ENCODE peak calls at places on chromosomes 16 and 17, in nine cellular contexts. V is HEK293T; S is spleen; U is HepG2; Q is activated naive CD4-positive, alpha-beta T cell treated with Interleukin-2 at 50 U/mL for 16 hours; Y is activated CD4-positive, alpha-beta T cell treated with anti-CD3 and anti-CD28 coated beads, Interleukin-2, amount 50 U/mL, for 4 hours; T is CD4-positive, alpha-beta T cell; W is ACHN; Z is C1 segment of cervical spinal cord. J is an unnamed sample.

GRCh38 chr17:38766341-38766740 is 13.8 kb downstream of the PSMB3 start:
- DNase-seq in T (no peak), S (no peak), U (no peak), W (no peak), V (no peak), Q (no peak), Y (no peak), Z (no peak), J (no peak)

GRCh38 chr17:67376509-67376891 is 581 bp upstream of the PITPNC1 start:
- DNase-seq in S (peak; percentile 80), T (no peak), Q (no peak), U (no peak), W (no peak), Y (no peak), V (no peak), Z (no peak), J (no peak)

GRCh38 chr17:35314415-35315216 is 58.8 kb downstream of the SLFN11 start:
- DNase-seq in V (no peak), U (no peak), W (no peak), Q (no peak), S (no peak), Y (no peak), T (peak; percentile 8), Z (no peak), J (no peak)

GRCh38 chr17:77478899-77479298 is 338.1 kb downstream of the SEC14L1 start:
- DNase-seq in W (no peak), Y (no peak), Q (no peak), S (no peak), U (no peak), T (no peak), V (no peak), Z (no peak), J (no peak)

GRCh38 chr16:53541326-53541725 is 38.3 kb upstream of the AKTIP start:
- DNase-seq in U (no peak), V (no peak), Z (no peak), Y (no peak), W (no peak), S (no peak), Q (no peak), T (no peak), J (no peak)

GRCh38 chr17:204427-205175 is 23.2 kb upstream of the DOC2B start:
- DNase-seq in W (no peak), Z (no peak), S (peak; percentile 51), Q (no peak), Y (no peak), V (no peak), T (no peak), U (no peak), J (no peak)

GRCh38 chr16:12519986-12520385 is 283.7 kb downstream of the CPPED1 start:
- DNase-seq in W (no peak), V (no peak), S (no peak), U (no peak), Y (no peak), Z (no peak), T (no peak), Q (no peak), J (no peak)

GRCh38 chr16:366476-366875 is 3.9 kb downstream of the MRPL28 start:
- DNase-seq in T (no peak), Q (no peak), W (no peak), V (no peak), Y (no peak), Z (no peak), S (no peak), U (no peak), J (no peak)

GRCh38 chr16:8854298-8854948 is 14.4 kb downstream of the CARHSP1 start:
- DNase-seq in U (no peak), Z (no peak), Y (no peak), T (no peak), S (peak; percentile 35), Q (no peak), W (no peak), V (no peak), J (no peak)

GRCh38 chr17:21061158-21061835 is 18.5 kb upstream of the USP22 start:
- DNase-seq in Y (no peak), V (no peak), U (no peak), Q (no peak), T (no peak), S (no peak), Z (no peak), W (no peak), J (no peak)

GRCh38 chr16:11089504-11090124 is 145.2 kb downstream of the CLEC16A start:
- DNase-seq in T (no peak), W (peak; percentile 71), U (no peak), Z (no peak), Y (no peak), S (no peak), Q (no peak), V (no peak), J (no peak)

GRCh38 chr16:77336637-77337036 is 98.2 kb downstream of the ADAMTS18 start:
- DNase-seq in Q (no peak), U (no peak), S (no peak), Y (no peak), Z (no peak), W (no peak), T (no peak), V (no peak), J (no peak)

GRCh38 chr17:41965694-41966375 is 760 bp upstream of the CNP start:
- DNase-seq in V (peak; percentile 46), S (peak; percentile 86), W (peak; percentile 61), U (peak; percentile 88), Y (peak; percentile 53), Z (no peak), T (peak; percentile 58), Q (peak; percentile 72), J (peak; percentile 97)

GRCh38 chr16:11350531-11351335 is 5.5 kb downstream of the RMI2 start:
- DNase-seq in Y (no peak), Q (no peak), U (no peak), T (no peak), V (no peak), W (no peak), Z (no peak), S (no peak), J (no peak)

GRCh38 chr17:12522743-12523181 is 142.9 kb upstream of the MYOCD start:
- DNase-seq in Y (no peak), Q (no peak), W (no peak), S (no peak), T (no peak), U (peak; percentile 29), Z (no peak), V (peak; percentile 35), J (peak; percentile 100)

GRCh38 chr16:15618392-15618791 is 24.6 kb downstream of the MARF1 start:
- DNase-seq in V (no peak), Q (no peak), T (no peak), Y (no peak), S (no peak), W (peak; percentile 32), U (no peak), Z (no peak), J (no peak)

GRCh38 chr16:49342336-49343265 is 31.0 kb upstream of the C16orf78 start:
- DNase-seq in V (no peak), T (no peak), U (no peak), S (no peak), Y (no peak), Q (no peak), Z (no peak), W (no peak), J (peak; percentile 46)

GRCh38 chr17:65104973-65105372 is 32.2 kb upstream of the RGS9 start:
- DNase-seq in U (no peak), T (no peak), W (no peak), Z (no peak), Y (no peak), S (no peak), Q (no peak), V (no peak), J (no peak)

GRCh38 chr17:43667506-43668438 is 6.0 kb upstream of the MEOX1 start:
- DNase-seq in W (no peak), T (no peak), Y (no peak), U (peak; percentile 89), Q (no peak), V (no peak), S (no peak), Z (no peak), J (peak; percentile 85)

GRCh38 chr17:44408786-44409185 is 19.3 kb upstream of the ITGA2B start:
- DNase-seq in W (no peak), V (no peak), T (no peak), Z (no peak), Y (no peak), Q (no peak), U (no peak), S (no peak), J (no peak)

GRCh38 chr16:2713523-2713922 is 6.5 kb downstream of the PRSS27 start:
- DNase-seq in S (peak; percentile 47), Y (no peak), W (no peak), Q (no peak), U (no peak), V (no peak), Z (no peak), T (no peak), J (no peak)

GRCh38 chr16:13594798-13595197 is 325.2 kb upstream of the ERCC4 start:
- DNase-seq in T (no peak), S (no peak), W (no peak), Z (no peak), Q (no peak), Y (no peak), V (no peak), U (no peak), J (no peak)

GRCh38 chr16:74736531-74737157 is 36.0 kb upstream of the MLKL start:
- DNase-seq in U (no peak), T (no peak), V (no peak), S (no peak), W (no peak), Z (no peak), Y (no peak), Q (no peak), J (no peak)

GRCh38 chr17:7436556-7437368 is 1.5 kb downstream of the TMEM102 start:
- DNase-seq in T (peak; percentile 68), U (peak; percentile 30), Q (peak; percentile 82), V (peak; percentile 75), Y (peak; percentile 69), W (no peak), Z (no peak), S (peak; percentile 97), J (peak; percentile 96)

GRCh38 chr16:89864421-89864820 is 9.0 kb upstream of the TCF25 start:
- DNase-seq in U (no peak), W (no peak), Z (no peak), V (no peak), T (no peak), Q (no peak), S (no peak), Y (no peak), J (no peak)

GRCh38 chr16:67260426-67261063 is 11.8 kb downstream of the SLC9A5 start:
- DNase-seq in U (peak; percentile 56), S (peak; percentile 53), W (peak; percentile 71), Y (no peak), Q (peak; percentile 25), T (no peak), V (peak; percentile 43), Z (no peak), J (peak; percentile 76)

GRCh38 chr17:78185981-78186688 is 717 bp downstream of the TK1 start:
- DNase-seq in Z (no peak), Q (no peak), V (peak; percentile 43), Y (no peak), T (no peak), S (no peak), U (no peak), W (peak; percentile 61), J (peak; percentile 84)

GRCh38 chr17:6660765-6661463 is 9.4 kb downstream of the C17orf100 start:
- DNase-seq in T (no peak), U (no peak), Z (no peak), V (no peak), Y (no peak), S (no peak), Q (no peak), W (no peak), J (peak; percentile 44)

GRCh38 chr16:17305694-17306093 is 165.1 kb downstream of the XYLT1 start:
- DNase-seq in W (no peak), V (no peak), U (no peak), Z (no peak), Q (peak; percentile 41), S (no peak), Y (no peak), T (no peak), J (peak; percentile 58)

GRCh38 chr17:66567234-66568170 is 265.1 kb downstream of the PRKCA start:
- DNase-seq in Y (peak; percentile 87), Q (peak; percentile 85), U (peak; percentile 73), T (peak; percentile 71), Z (no peak), W (peak; percentile 73), V (peak; percentile 75), S (peak; percentile 90), J (peak; percentile 90)

GRCh38 chr17:7841309-7841621 is 7.2 kb downstream of the KDM6B start:
- DNase-seq in W (no peak), U (no peak), V (no peak), Q (no peak), T (peak; percentile 98), S (no peak), Z (no peak), Y (no peak), J (no peak)